ENCODE peak calls at places on chromosomes 7 and 10, in five cellular contexts. S is CD4-positive, alpha-beta T cell; Y is gastrocnemius medialis; G is RWPE1; X is heart left ventricle. P is an unnamed sample.
A peak's percentile ranks its signal among the peaks of the same experiment; 100 is the strongest.

GRCh38 chr7:79785556-79785955 is 332.1 kb upstream of the MAGI2 start:
- DNase-seq in S (no peak), Y (no peak), G (no peak), X (no peak), P (no peak)

GRCh38 chr10:123930340-123931001 is 38.9 kb upstream of the CPXM2 start:
- DNase-seq in S (no peak), Y (peak; percentile 17), G (peak; percentile 38), X (no peak), P (no peak)

GRCh38 chr10:70549351-70549961 is 53.1 kb downstream of the PRF1 start:
- DNase-seq in S (no peak), Y (no peak), G (no peak), X (no peak), P (no peak)

GRCh38 chr10:119268871-119269506 is 61.6 kb downstream of the GRK5 start:
- DNase-seq in S (peak; percentile 33), Y (no peak), G (no peak), X (no peak), P (no peak)

GRCh38 chr10:48910557-48910956 is 29.1 kb downstream of the LRRC18 start:
- DNase-seq in S (no peak), Y (no peak), G (no peak), X (no peak), P (no peak)

GRCh38 chr10:14873090-14873760 is 5.4 kb upstream of the SUV39H2 start:
- DNase-seq in S (no peak), Y (no peak), G (no peak), X (no peak), P (no peak)

GRCh38 chr10:44975487-44976331 is 2.9 kb downstream of the DEPP1 start:
- DNase-seq in S (no peak), Y (peak; percentile 51), G (no peak), X (no peak), P (no peak)

GRCh38 chr7:31890198-31890597 is 180.0 kb downstream of the PDE1C start:
- DNase-seq in S (no peak), Y (peak; percentile 31), G (peak; percentile 44), X (no peak), P (no peak)

GRCh38 chr10:5775705-5776104 is 37.5 kb downstream of the GDI2 start:
- DNase-seq in S (peak; percentile 81), Y (no peak), G (no peak), X (peak; percentile 26), P (no peak)

GRCh38 chr7:75575488-75576112 is 83.5 kb downstream of the SPDYE5 start:
- DNase-seq in S (no peak), Y (no peak), G (no peak), X (no peak), P (no peak)

GRCh38 chr10:3071405-3072198 is 4.3 kb downstream of the PFKP start:
- DNase-seq in S (no peak), Y (no peak), G (peak; percentile 62), X (no peak), P (no peak)

GRCh38 chr10:87079106-87079836 is 15.4 kb downstream of the GLUD1 start:
- DNase-seq in S (no peak), Y (no peak), G (no peak), X (no peak), P (no peak)

GRCh38 chr10:79285315-79286185 is 61.7 kb upstream of the PPIF start:
- DNase-seq in S (no peak), Y (no peak), G (no peak), X (no peak), P (no peak)

GRCh38 chr10:14416308-14416700 is 85.6 kb upstream of the FRMD4A start:
- DNase-seq in S (no peak), Y (no peak), G (peak; percentile 56), X (no peak), P (no peak)

GRCh38 chr10:79211616-79212015 is 135.7 kb upstream of the PPIF start:
- DNase-seq in S (no peak), Y (no peak), G (no peak), X (no peak), P (no peak)

GRCh38 chr7:152522551-152522950 is 86.7 kb upstream of the KMT2C start:
- DNase-seq in S (no peak), Y (peak; percentile 60), G (no peak), X (no peak), P (peak; percentile 54)

GRCh38 chr7:141200191-141201108 is 126.6 kb downstream of the TMEM178B start:
- DNase-seq in S (no peak), Y (no peak), G (no peak), X (no peak), P (peak; percentile 82)

GRCh38 chr10:103507235-103508191 is 14.0 kb downstream of the NEURL1 start:
- DNase-seq in S (no peak), Y (no peak), G (no peak), X (no peak), P (no peak)

GRCh38 chr7:95723583-95724180 is 48.7 kb upstream of the DYNC1I1 start:
- DNase-seq in S (no peak), Y (no peak), G (peak; percentile 50), X (no peak), P (no peak)

GRCh38 chr7:30087371-30087770 is 47.4 kb upstream of the MTURN start:
- DNase-seq in S (no peak), Y (no peak), G (no peak), X (no peak), P (no peak)

GRCh38 chr7:28956608-28957063 is 1.5 kb downstream of the TRIL start:
- DNase-seq in S (no peak), Y (peak; percentile 19), G (peak; percentile 63), X (peak; percentile 65), P (peak; percentile 42)

GRCh38 chr10:21020545-21020944 is 123.4 kb upstream of the NEBL start:
- DNase-seq in S (no peak), Y (no peak), G (peak; percentile 16), X (no peak), P (no peak)

DNA sequence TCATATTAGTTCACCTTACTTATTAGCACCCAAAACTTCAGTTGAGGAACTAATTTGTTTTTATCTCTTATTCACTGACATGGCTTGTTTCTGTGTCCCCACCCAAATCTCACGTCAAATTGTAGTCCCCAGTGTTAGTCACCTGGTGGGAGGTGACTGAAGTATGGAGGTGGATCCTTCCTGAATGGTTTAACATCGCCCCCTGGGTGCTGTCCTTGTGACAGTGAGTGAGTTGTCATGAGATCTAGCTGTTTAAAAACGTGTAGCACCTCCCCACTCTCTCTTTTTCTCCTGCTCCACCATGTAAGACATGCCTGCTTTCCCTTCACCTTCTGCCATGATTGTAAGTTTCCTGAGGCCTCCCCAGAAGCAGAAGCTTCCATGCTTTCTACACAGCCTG is 75.0 kb upstream of the HECTD2 start:
- DNase-seq in S (no peak), Y (no peak), G (no peak), X (no peak), P (no peak)
- TF ChIP-seq CTCF in S (no peak), Y (no peak), G (no peak), X (no peak), P (no peak)

GRCh38 chr7:129423700-129424410 is 10.4 kb upstream of the STRIP2 start:
- DNase-seq in S (no peak), Y (no peak), G (no peak), X (no peak), P (no peak)
- H3K27ac ChIP-seq in S (no peak overlapping the region), Y (peak overlapping the region; percentile 85), G (no peak overlapping the region), X (no peak overlapping the region), P (no peak overlapping the region)

DNA sequence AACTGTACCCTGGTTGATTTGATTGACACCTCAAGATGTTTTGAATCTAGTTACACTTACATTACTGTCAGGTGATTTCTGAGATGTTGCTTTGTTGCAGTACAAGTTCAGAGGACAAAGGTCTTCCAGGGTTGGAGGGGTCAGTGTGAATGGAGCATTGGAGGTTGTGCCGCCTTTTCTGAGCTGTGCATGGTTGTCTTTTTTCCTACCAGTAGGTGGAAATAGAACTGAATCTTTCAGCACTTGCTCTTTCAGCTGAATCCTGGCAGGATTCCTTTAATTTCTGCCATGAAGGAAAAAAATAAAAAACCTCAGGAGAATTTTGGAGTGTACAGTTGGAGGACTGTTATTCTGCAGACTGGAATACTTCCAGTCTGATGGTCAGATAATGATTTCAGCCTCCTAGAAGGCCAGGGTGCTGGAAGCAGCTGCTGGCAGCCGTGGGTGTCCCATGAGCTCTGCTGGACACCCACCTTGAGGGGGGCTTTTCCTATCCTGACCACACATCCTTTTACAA is 82.7 kb downstream of the PLCE1 start:
- DNase-seq in S (no peak), Y (no peak), G (no peak), X (no peak), P (no peak)
- TF ChIP-seq CTCF in S (no peak), Y (peak; percentile 43), G (peak; percentile 12), X (peak; percentile 28), P (peak; percentile 72)

GRCh38 chr7:150363872-150364271 is 4.8 kb upstream of the REPIN1 start:
- DNase-seq in S (no peak), Y (peak; percentile 62), G (no peak), X (no peak), P (no peak)
- H3K27ac ChIP-seq in S (no peak overlapping the region), Y (peak overlapping the region; percentile 72), G (no peak overlapping the region), X (no peak overlapping the region), P (no peak overlapping the region)

GRCh38 chr7:27921081-27921836 is 181.3 kb downstream of the TAX1BP1 start:
- DNase-seq in S (no peak), Y (no peak), G (peak; percentile 36), X (peak; percentile 27), P (no peak)
- TF ChIP-seq CTCF in S (peak; percentile 44), Y (peak; percentile 48), G (peak; percentile 62), X (peak; percentile 32), P (peak; percentile 64)

GRCh38 chr7:24729365-24730017 is 27.8 kb downstream of the GSDME start:
- DNase-seq in S (no peak), Y (no peak), G (no peak), X (no peak), P (no peak)

GRCh38 chr7:24728503-24729364 is 28.5 kb downstream of the GSDME start:
- DNase-seq in S (no peak), Y (no peak), G (no peak), X (no peak), P (peak; percentile 52)

GRCh38 chr7:24725554-24726260 is 31.6 kb downstream of the GSDME start:
- DNase-seq in S (no peak), Y (no peak), G (no peak), X (no peak), P (no peak)

GRCh38 chr7:24728121-24728500 is 29.2 kb downstream of the GSDME start:
- DNase-seq in S (no peak), Y (no peak), G (no peak), X (no peak), P (no peak)

DNA sequence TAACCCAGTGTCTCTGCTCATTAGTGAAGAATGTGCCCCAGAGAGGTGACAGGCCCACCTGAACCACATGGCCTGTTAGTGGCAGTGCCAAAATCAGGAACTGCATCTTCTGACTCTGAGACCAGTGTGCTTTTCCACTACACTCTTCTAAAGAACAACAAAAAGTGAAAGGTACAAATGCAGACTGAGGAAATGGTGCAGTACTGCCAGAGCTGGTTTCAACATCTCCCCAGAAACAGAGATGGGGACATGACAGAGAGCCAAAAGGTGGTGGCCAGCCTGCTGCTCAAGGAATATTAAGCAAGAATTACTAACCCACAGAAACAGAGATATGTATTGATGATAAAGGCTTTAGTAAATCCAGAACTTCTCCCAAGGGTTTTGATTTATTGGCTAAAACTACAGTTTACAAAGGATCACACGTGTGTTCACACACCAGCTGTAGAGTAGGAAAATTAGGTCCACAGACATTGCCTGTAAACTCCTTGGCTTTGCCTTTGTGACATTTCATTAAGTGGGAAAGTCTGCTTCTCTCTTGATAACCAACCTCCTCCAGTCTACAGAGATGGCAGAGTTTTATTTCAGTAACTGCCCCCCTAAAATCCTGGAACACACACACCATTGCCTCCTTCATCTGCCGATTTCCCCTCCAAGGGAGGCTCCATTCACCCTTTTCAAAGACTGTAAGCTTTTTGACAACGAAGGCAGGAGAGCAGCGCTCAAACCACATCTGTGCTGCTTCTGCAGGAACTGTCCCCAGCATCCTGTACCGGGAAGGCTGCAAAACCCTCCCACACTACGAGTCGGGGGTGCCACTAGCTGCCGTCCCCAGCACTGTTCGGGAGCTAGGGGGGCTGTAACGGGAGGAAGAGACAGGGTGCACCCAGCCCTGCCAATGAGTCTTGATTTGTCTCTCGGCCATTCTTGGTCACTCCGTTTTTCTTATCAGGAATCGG is 29.8 kb downstream of the GSDME start:
- DNase-seq in S (no peak), Y (peak; percentile 79), G (no peak), X (no peak), P (no peak)
- H3K27ac ChIP-seq in S (no peak overlapping the region), Y (peak overlapping the region; percentile 28), G (peak overlapping the region; percentile 5), X (no peak overlapping the region), P (peak overlapping the region; percentile 38)

P was measured in dorsolateral prefrontal cortex.